ENCODE peak calls at places on chromosomes 13 and 19, in ten cellular contexts. One of them, this sample, is unnamed. For H3K36me3, the result is how much of the 10 kb centered on the place peaks cover.

GRCh38 chr13:32026619-32027018 is 5.0 kb upstream of the FRY start:
- DNase-seq in HCT116: no peak
- DNase-seq in breast epithelium: no peak
- DNase-seq in IMR-90: no peak
- DNase-seq in heart left ventricle: no peak
- DNase-seq in testis: no peak
- DNase-seq in ovary: no peak
- DNase-seq in spleen: no peak
- DNase-seq in endothelial cell of umbilical vein: no peak
- DNase-seq in uterus: no peak
- DNase-seq in this sample: no peak

GRCh38 chr19:52138614-52139290 is 986 bp downstream of the ZNF616 start:
- DNase-seq in breast epithelium: no peak
- DNase-seq in spleen: peak
- DNase-seq in heart left ventricle: peak
- DNase-seq in testis: peak
- DNase-seq in HCT116: no peak
- DNase-seq in endothelial cell of umbilical vein: no peak
- DNase-seq in uterus: peak
- DNase-seq in IMR-90: peak
- DNase-seq in ovary: peak
- DNase-seq in this sample: no peak

GRCh38 chr13:41496420-41497234 is 39.3 kb downstream of the RGCC start:
- DNase-seq in endothelial cell of umbilical vein: no peak
- DNase-seq in heart left ventricle: no peak
- DNase-seq in spleen: no peak
- DNase-seq in testis: no peak
- DNase-seq in breast epithelium: no peak
- DNase-seq in IMR-90: peak
- DNase-seq in ovary: no peak
- DNase-seq in HCT116: no peak
- DNase-seq in uterus: no peak
- DNase-seq in this sample: no peak

GRCh38 chr13:36366023-36366422 is 19.8 kb upstream of the SPART start:
- DNase-seq in testis: no peak
- DNase-seq in HCT116: no peak
- DNase-seq in breast epithelium: no peak
- DNase-seq in endothelial cell of umbilical vein: no peak
- DNase-seq in spleen: no peak
- DNase-seq in ovary: no peak
- DNase-seq in heart left ventricle: no peak
- DNase-seq in IMR-90: no peak
- DNase-seq in uterus: no peak
- DNase-seq in this sample: no peak

GRCh38 chr13:85557651-85558050 is 241.6 kb downstream of the SLITRK6 start:
- DNase-seq in ovary: no peak
- DNase-seq in testis: no peak
- DNase-seq in IMR-90: no peak
- DNase-seq in endothelial cell of umbilical vein: no peak
- DNase-seq in heart left ventricle: no peak
- DNase-seq in uterus: no peak
- DNase-seq in breast epithelium: no peak
- DNase-seq in HCT116: no peak
- DNase-seq in spleen: no peak
- DNase-seq in this sample: no peak

GRCh38 chr13:51846756-51847155 is 1.8 kb upstream of the TMEM272 start:
- DNase-seq in endothelial cell of umbilical vein: no peak
- DNase-seq in ovary: no peak
- DNase-seq in IMR-90: peak
- DNase-seq in HCT116: no peak
- DNase-seq in breast epithelium: no peak
- DNase-seq in testis: no peak
- DNase-seq in spleen: no peak
- DNase-seq in heart left ventricle: no peak
- DNase-seq in uterus: no peak
- DNase-seq in this sample: no peak

GRCh38 chr19:37905936-37906867 is at the start of gene WDR87:
- DNase-seq in IMR-90: no peak
- DNase-seq in uterus: peak
- DNase-seq in spleen: peak
- DNase-seq in heart left ventricle: peak
- DNase-seq in HCT116: no peak
- DNase-seq in endothelial cell of umbilical vein: no peak
- DNase-seq in breast epithelium: peak
- DNase-seq in testis: no peak
- DNase-seq in ovary: no peak
- DNase-seq in this sample: no peak

GRCh38 chr19:43960411-43960810 is 9.4 kb downstream of the ZNF221 start:
- DNase-seq in uterus: no peak
- DNase-seq in breast epithelium: no peak
- DNase-seq in endothelial cell of umbilical vein: no peak
- DNase-seq in HCT116: no peak
- DNase-seq in IMR-90: no peak
- DNase-seq in ovary: no peak
- DNase-seq in testis: no peak
- DNase-seq in heart left ventricle: no peak
- DNase-seq in spleen: no peak
- DNase-seq in this sample: no peak

GRCh38 chr19:47430041-47430802 is 10.9 kb upstream of the MEIS3 start:
- DNase-seq in HCT116: no peak
- DNase-seq in ovary: no peak
- DNase-seq in endothelial cell of umbilical vein: peak
- DNase-seq in spleen: no peak
- DNase-seq in testis: peak
- DNase-seq in heart left ventricle: no peak
- DNase-seq in breast epithelium: peak
- DNase-seq in uterus: no peak
- DNase-seq in IMR-90: peak
- DNase-seq in this sample: no peak

GRCh38 chr13:39931505-39931904 is 276.0 kb downstream of the COG6 start:
- DNase-seq in breast epithelium: no peak
- DNase-seq in IMR-90: no peak
- DNase-seq in ovary: no peak
- DNase-seq in HCT116: no peak
- DNase-seq in heart left ventricle: no peak
- DNase-seq in spleen: no peak
- DNase-seq in endothelial cell of umbilical vein: no peak
- DNase-seq in uterus: no peak
- DNase-seq in testis: no peak
- DNase-seq in this sample: no peak

GRCh38 chr19:19366691-19367396 is 38.6 kb upstream of the GATAD2A start:
- DNase-seq in endothelial cell of umbilical vein: peak
- DNase-seq in HCT116: peak
- DNase-seq in heart left ventricle: peak
- DNase-seq in uterus: peak
- DNase-seq in ovary: peak
- DNase-seq in IMR-90: peak
- DNase-seq in spleen: peak
- DNase-seq in testis: peak
- DNase-seq in breast epithelium: peak
- DNase-seq in this sample: peak

GRCh38 chr13:112971288-112971643 is 2.3 kb downstream of the MCF2L start:
- DNase-seq in breast epithelium: no peak
- DNase-seq in IMR-90: no peak
- DNase-seq in HCT116: no peak
- DNase-seq in uterus: no peak
- DNase-seq in ovary: no peak
- DNase-seq in endothelial cell of umbilical vein: no peak
- DNase-seq in heart left ventricle: no peak
- DNase-seq in spleen: peak
- DNase-seq in testis: no peak
- DNase-seq in this sample: no peak

GRCh38 chr13:72839831-72840426 is 58.0 kb downstream of the PIBF1 start:
- DNase-seq in IMR-90: peak
- DNase-seq in testis: peak
- DNase-seq in endothelial cell of umbilical vein: peak
- DNase-seq in HCT116: peak
- DNase-seq in uterus: no peak
- DNase-seq in heart left ventricle: no peak
- DNase-seq in ovary: no peak
- DNase-seq in spleen: peak
- DNase-seq in breast epithelium: peak
- DNase-seq in this sample: no peak

GRCh38 chr19:53910170-53910518 is 1.1 kb downstream of the CACNG7 start:
- DNase-seq in endothelial cell of umbilical vein: no peak
- DNase-seq in breast epithelium: no peak
- DNase-seq in heart left ventricle: no peak
- DNase-seq in testis: no peak
- DNase-seq in uterus: no peak
- DNase-seq in ovary: no peak
- DNase-seq in spleen: no peak
- DNase-seq in HCT116: no peak
- DNase-seq in IMR-90: no peak
- DNase-seq in this sample: no peak

GRCh38 chr19:49847731-49848696 is 2.9 kb upstream of the PTOV1 start:
- DNase-seq in testis: no peak
- DNase-seq in ovary: no peak
- DNase-seq in spleen: no peak
- DNase-seq in heart left ventricle: no peak
- DNase-seq in uterus: no peak
- DNase-seq in IMR-90: peak
- DNase-seq in breast epithelium: no peak
- DNase-seq in HCT116: peak
- DNase-seq in endothelial cell of umbilical vein: no peak
- DNase-seq in this sample: no peak

GRCh38 chr19:10222201-10222890 is 8.8 kb downstream of the S1PR2 start:
- DNase-seq in testis: no peak
- DNase-seq in endothelial cell of umbilical vein: no peak
- DNase-seq in ovary: no peak
- DNase-seq in heart left ventricle: no peak
- DNase-seq in IMR-90: no peak
- DNase-seq in HCT116: no peak
- DNase-seq in spleen: no peak
- DNase-seq in uterus: no peak
- DNase-seq in breast epithelium: no peak
- DNase-seq in this sample: no peak

DNA sequence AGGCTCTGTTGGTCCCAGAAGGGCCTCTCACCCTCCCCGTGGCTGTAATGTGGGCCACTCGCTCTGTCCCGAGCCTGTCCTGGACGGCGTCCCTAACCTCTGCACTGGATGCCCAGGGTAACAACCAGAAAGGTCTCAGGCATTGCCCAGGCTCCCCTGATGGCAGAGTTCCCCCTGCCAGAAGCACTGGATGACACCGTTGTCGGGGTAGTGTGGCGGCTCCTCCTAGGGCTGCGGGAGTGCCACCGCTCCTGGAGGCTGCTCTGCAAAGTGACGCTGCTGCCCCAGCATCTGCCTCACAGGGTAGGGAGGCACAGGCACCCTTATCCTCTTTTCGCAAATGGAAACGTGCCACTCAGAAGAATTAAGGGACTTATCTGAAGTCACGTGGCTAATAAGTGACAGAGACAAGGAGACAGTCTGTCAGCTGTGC is 32.0 kb downstream of the MPHOSPH8 start:
- DNase-seq in HCT116: no peak
- DNase-seq in ovary: no peak
- DNase-seq in testis: no peak
- DNase-seq in IMR-90: no peak
- DNase-seq in uterus: no peak
- DNase-seq in endothelial cell of umbilical vein: no peak
- DNase-seq in spleen: no peak
- DNase-seq in breast epithelium: no peak
- DNase-seq in heart left ventricle: no peak
- DNase-seq in this sample: no peak
- TF ChIP-seq CTCF in HCT116: no peak
- TF ChIP-seq CTCF in ovary: no peak
- TF ChIP-seq CTCF in testis: no peak
- TF ChIP-seq CTCF in IMR-90: no peak
- TF ChIP-seq CTCF in uterus: no peak
- TF ChIP-seq CTCF in endothelial cell of umbilical vein: no peak
- TF ChIP-seq CTCF in spleen: no peak
- TF ChIP-seq CTCF in breast epithelium: no peak
- TF ChIP-seq CTCF in heart left ventricle: no peak
- TF ChIP-seq CTCF in this sample: no peak

GRCh38 chr13:34521166-34521565 is 420.9 kb upstream of the NBEA start:
- DNase-seq in uterus: no peak
- DNase-seq in endothelial cell of umbilical vein: no peak
- DNase-seq in breast epithelium: no peak
- DNase-seq in heart left ventricle: no peak
- DNase-seq in testis: no peak
- DNase-seq in spleen: no peak
- DNase-seq in ovary: no peak
- DNase-seq in HCT116: no peak
- DNase-seq in IMR-90: no peak
- DNase-seq in this sample: no peak

GRCh38 chr13:34522818-34523217 is 419.3 kb upstream of the NBEA start:
- DNase-seq in HCT116: no peak
- DNase-seq in testis: no peak
- DNase-seq in IMR-90: no peak
- DNase-seq in uterus: no peak
- DNase-seq in ovary: no peak
- DNase-seq in endothelial cell of umbilical vein: no peak
- DNase-seq in heart left ventricle: no peak
- DNase-seq in spleen: no peak
- DNase-seq in breast epithelium: no peak
- DNase-seq in this sample: no peak

DNA sequence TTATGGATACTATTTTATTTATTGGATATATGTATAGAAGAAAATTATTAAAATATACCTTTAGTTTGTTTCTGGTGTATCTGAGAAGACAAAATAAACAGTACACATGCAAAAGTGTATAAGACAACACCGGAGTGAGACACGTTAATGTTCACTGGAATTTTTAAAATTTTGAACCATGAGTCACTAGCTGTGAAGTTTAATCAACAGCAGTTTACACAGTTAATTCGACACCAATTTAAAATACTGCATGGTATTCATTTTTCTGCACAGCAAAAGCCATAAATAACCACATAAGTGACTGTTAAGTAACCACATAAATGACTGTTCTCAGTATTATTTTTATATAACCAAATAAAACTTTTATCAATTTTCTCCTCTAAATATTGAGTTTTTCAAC is 418.7 kb upstream of the NBEA start:
- DNase-seq in uterus: no peak
- DNase-seq in spleen: no peak
- DNase-seq in breast epithelium: no peak
- DNase-seq in endothelial cell of umbilical vein: no peak
- DNase-seq in IMR-90: no peak
- DNase-seq in HCT116: no peak
- DNase-seq in heart left ventricle: no peak
- DNase-seq in ovary: no peak
- DNase-seq in testis: no peak
- DNase-seq in this sample: no peak
- TF ChIP-seq POLR2A in uterus: no peak
- TF ChIP-seq POLR2A in spleen: no peak
- TF ChIP-seq POLR2A in breast epithelium: no peak
- TF ChIP-seq POLR2A in endothelial cell of umbilical vein: no peak
- TF ChIP-seq POLR2A in IMR-90: no peak
- TF ChIP-seq POLR2A in HCT116: no peak
- TF ChIP-seq POLR2A in heart left ventricle: no peak
- TF ChIP-seq POLR2A in ovary: no peak
- TF ChIP-seq POLR2A in testis: no peak
- TF ChIP-seq POLR2A in this sample: no peak

GRCh38 chr19:36082916-36083315 is 28.0 kb upstream of the OVOL3 start:
- DNase-seq in testis: no peak
- DNase-seq in IMR-90: no peak
- DNase-seq in uterus: no peak
- DNase-seq in heart left ventricle: no peak
- DNase-seq in breast epithelium: no peak
- DNase-seq in endothelial cell of umbilical vein: no peak
- DNase-seq in HCT116: no peak
- DNase-seq in spleen: no peak
- DNase-seq in ovary: no peak
- DNase-seq in this sample: no peak
- H3K36me3 ChIP-seq in testis: under half
- H3K36me3 ChIP-seq in IMR-90: under half
- H3K36me3 ChIP-seq in uterus: under half
- H3K36me3 ChIP-seq in heart left ventricle: under half
- H3K36me3 ChIP-seq in breast epithelium: under half
- H3K36me3 ChIP-seq in endothelial cell of umbilical vein: under half
- H3K36me3 ChIP-seq in HCT116: under half
- H3K36me3 ChIP-seq in spleen: half or more
- H3K36me3 ChIP-seq in ovary: under half
- H3K36me3 ChIP-seq in this sample: under half

GRCh38 chr13:69585656-69586055 is 522.0 kb upstream of the ATXN8OS start:
- DNase-seq in testis: no peak
- DNase-seq in uterus: no peak
- DNase-seq in endothelial cell of umbilical vein: no peak
- DNase-seq in IMR-90: no peak
- DNase-seq in heart left ventricle: no peak
- DNase-seq in breast epithelium: no peak
- DNase-seq in HCT116: no peak
- DNase-seq in spleen: no peak
- DNase-seq in ovary: no peak
- DNase-seq in this sample: no peak
- TF ChIP-seq CTCF in testis: no peak
- TF ChIP-seq CTCF in uterus: no peak
- TF ChIP-seq CTCF in endothelial cell of umbilical vein: no peak
- TF ChIP-seq CTCF in IMR-90: no peak
- TF ChIP-seq CTCF in heart left ventricle: no peak
- TF ChIP-seq CTCF in breast epithelium: no peak
- TF ChIP-seq CTCF in HCT116: peak
- TF ChIP-seq CTCF in spleen: no peak
- TF ChIP-seq CTCF in ovary: no peak
- TF ChIP-seq CTCF in this sample: no peak